ENCODE peak calls at places on chromosomes 7 and 10, in five cellular contexts. One of them, this sample, is unnamed.
A peak's percentile ranks its signal among the peaks of the same experiment; 100 is the strongest.

GRCh38 chr10:24462340-24462739 is 253.4 kb downstream of the KIAA1217 start:
- DNase-seq in NCI-H2081: no peak
- DNase-seq in aorta: no peak
- DNase-seq in activated CD4-positive, alpha-beta T cell treated with anti-CD3 and anti-CD28 coated beads for 48 hours: no peak
- DNase-seq in ecto neural progenitor cell: no peak
- DNase-seq in this sample: no peak

GRCh38 chr7:14340415-14341079 is 351.1 kb upstream of the ETV1 start:
- DNase-seq in NCI-H2081: peak; percentile 75
- DNase-seq in aorta: no peak
- DNase-seq in activated CD4-positive, alpha-beta T cell treated with anti-CD3 and anti-CD28 coated beads for 48 hours: no peak
- DNase-seq in ecto neural progenitor cell: no peak
- DNase-seq in this sample: no peak

GRCh38 chr7:138396251-138397070 is 63.6 kb upstream of the TRIM24 start:
- DNase-seq in NCI-H2081: no peak
- DNase-seq in aorta: no peak
- DNase-seq in activated CD4-positive, alpha-beta T cell treated with anti-CD3 and anti-CD28 coated beads for 48 hours: no peak
- DNase-seq in ecto neural progenitor cell: peak; percentile 47
- DNase-seq in this sample: no peak

GRCh38 chr7:108503112-108504026 is 22.6 kb downstream of the PNPLA8 start:
- DNase-seq in NCI-H2081: no peak
- DNase-seq in aorta: no peak
- DNase-seq in activated CD4-positive, alpha-beta T cell treated with anti-CD3 and anti-CD28 coated beads for 48 hours: no peak
- DNase-seq in ecto neural progenitor cell: no peak
- DNase-seq in this sample: no peak

GRCh38 chr10:109432281-109432680 is 491.0 kb downstream of the XPNPEP1 start:
- DNase-seq in NCI-H2081: no peak
- DNase-seq in aorta: no peak
- DNase-seq in activated CD4-positive, alpha-beta T cell treated with anti-CD3 and anti-CD28 coated beads for 48 hours: no peak
- DNase-seq in ecto neural progenitor cell: no peak
- DNase-seq in this sample: no peak

GRCh38 chr10:69710008-69710905 is 80.2 kb downstream of the FAM241B start:
- DNase-seq in NCI-H2081: no peak
- DNase-seq in aorta: no peak
- DNase-seq in activated CD4-positive, alpha-beta T cell treated with anti-CD3 and anti-CD28 coated beads for 48 hours: no peak
- DNase-seq in ecto neural progenitor cell: no peak
- DNase-seq in this sample: no peak

GRCh38 chr7:55250313-55250712 is 114.8 kb upstream of the LANCL2 start:
- DNase-seq in NCI-H2081: no peak
- DNase-seq in aorta: no peak
- DNase-seq in activated CD4-positive, alpha-beta T cell treated with anti-CD3 and anti-CD28 coated beads for 48 hours: no peak
- DNase-seq in ecto neural progenitor cell: no peak
- DNase-seq in this sample: no peak

GRCh38 chr10:122388287-122388997 is 13.9 kb downstream of the PLEKHA1 start:
- DNase-seq in NCI-H2081: no peak
- DNase-seq in aorta: no peak
- DNase-seq in activated CD4-positive, alpha-beta T cell treated with anti-CD3 and anti-CD28 coated beads for 48 hours: peak; percentile 60
- DNase-seq in ecto neural progenitor cell: no peak
- DNase-seq in this sample: no peak

GRCh38 chr10:58513189-58514101 is 773 bp downstream of the BICC1 start:
- DNase-seq in NCI-H2081: peak; percentile 33
- DNase-seq in aorta: peak; percentile 56
- DNase-seq in activated CD4-positive, alpha-beta T cell treated with anti-CD3 and anti-CD28 coated beads for 48 hours: no peak
- DNase-seq in ecto neural progenitor cell: peak; percentile 64
- DNase-seq in this sample: peak; percentile 80

GRCh38 chr7:1555046-1555812 is 776 bp downstream of the TMEM184A start:
- DNase-seq in NCI-H2081: peak; percentile 85
- DNase-seq in aorta: no peak
- DNase-seq in activated CD4-positive, alpha-beta T cell treated with anti-CD3 and anti-CD28 coated beads for 48 hours: no peak
- DNase-seq in ecto neural progenitor cell: no peak
- DNase-seq in this sample: peak; percentile 47

GRCh38 chr7:116259821-116260440 is 49.6 kb downstream of the TES start:
- DNase-seq in NCI-H2081: no peak
- DNase-seq in aorta: no peak
- DNase-seq in activated CD4-positive, alpha-beta T cell treated with anti-CD3 and anti-CD28 coated beads for 48 hours: no peak
- DNase-seq in ecto neural progenitor cell: no peak
- DNase-seq in this sample: no peak

GRCh38 chr7:128792471-128793183 is 859 bp downstream of the CCDC136 start:
- DNase-seq in NCI-H2081: peak; percentile 49
- DNase-seq in aorta: no peak
- DNase-seq in activated CD4-positive, alpha-beta T cell treated with anti-CD3 and anti-CD28 coated beads for 48 hours: no peak
- DNase-seq in ecto neural progenitor cell: no peak
- DNase-seq in this sample: no peak

GRCh38 chr10:99654791-99655190 is 4.5 kb upstream of the ENTPD7 start:
- DNase-seq in NCI-H2081: no peak
- DNase-seq in aorta: no peak
- DNase-seq in activated CD4-positive, alpha-beta T cell treated with anti-CD3 and anti-CD28 coated beads for 48 hours: no peak
- DNase-seq in ecto neural progenitor cell: no peak
- DNase-seq in this sample: no peak

GRCh38 chr7:140165422-140165821 is 11.4 kb downstream of the KDM7A start:
- DNase-seq in NCI-H2081: no peak
- DNase-seq in aorta: no peak
- DNase-seq in activated CD4-positive, alpha-beta T cell treated with anti-CD3 and anti-CD28 coated beads for 48 hours: no peak
- DNase-seq in ecto neural progenitor cell: no peak
- DNase-seq in this sample: no peak

GRCh38 chr10:95276367-95277200 is 14.2 kb downstream of the PDLIM1 start:
- DNase-seq in NCI-H2081: no peak
- DNase-seq in aorta: no peak
- DNase-seq in activated CD4-positive, alpha-beta T cell treated with anti-CD3 and anti-CD28 coated beads for 48 hours: no peak
- DNase-seq in ecto neural progenitor cell: peak; percentile 23
- DNase-seq in this sample: no peak

This sample was measured in Right ventricle myocardium inferior.